ENCODE peak calls at places on chromosomes 6 and 20, in four cellular contexts. T is H4, Y is H1, V is GF-D8. F is an unnamed sample.

GRCh38 chr6:84501315-84501714 is 263.1 kb downstream of the TBX18 start:
- DNase-seq in Y (no peak), V (no peak), T (no peak), F (no peak)

GRCh38 chr20:24780648-24781047 is 168.4 kb upstream of the CST7 start:
- DNase-seq in V (no peak), Y (no peak), T (no peak), F (no peak)

GRCh38 chr6:75084872-75085381 is 120.9 kb downstream of the COL12A1 start:
- DNase-seq in Y (peak; percentile 52), T (no peak), V (no peak), F (no peak)

GRCh38 chr6:19549109-19549508 is 288.1 kb upstream of the ID4 start:
- DNase-seq in Y (no peak), V (no peak), T (no peak), F (no peak)

GRCh38 chr6:75201901-75202672 is 3.8 kb downstream of the COL12A1 start:
- DNase-seq in T (peak; percentile 77), V (no peak), Y (peak; percentile 76), F (no peak)

GRCh38 chr6:1821188-1822183 is 211.8 kb downstream of the FOXC1 start:
- DNase-seq in V (no peak), Y (no peak), T (peak; percentile 56), F (no peak)

GRCh38 chr6:24982231-24982630 is 46.5 kb upstream of the RIPOR2 start:
- DNase-seq in V (no peak), Y (no peak), T (no peak), F (no peak)

GRCh38 chr6:151389640-151390275 is 1.6 kb downstream of the ZBTB2 start:
- DNase-seq in Y (no peak), T (peak; percentile 34), V (peak; percentile 46), F (peak; percentile 26)

GRCh38 chr6:148285205-148285604 is 57.4 kb upstream of the SASH1 start:
- DNase-seq in T (no peak), V (no peak), Y (no peak), F (no peak)

F was measured in NCI-H446 treated with DMSO at 0.1 percent for 48 hours.